ENCODE peak calls at places on chromosomes 1 and 21, in seven cellular contexts. One of them, this sample, is unnamed.

GRCh38 chr1:1875932-1876331 is 15.0 kb downstream of the GNB1 start:
- DNase-seq in HepG2: no peak
- DNase-seq in prostate gland: no peak
- DNase-seq in spleen: peak
- DNase-seq in breast epithelium: no peak
- DNase-seq in sigmoid colon: no peak
- DNase-seq in upper lobe of left lung: no peak
- DNase-seq in this sample: no peak

GRCh38 chr1:206469411-206469932 is 804 bp upstream of the IKBKE start:
- DNase-seq in HepG2: no peak
- DNase-seq in prostate gland: no peak
- DNase-seq in spleen: peak
- DNase-seq in breast epithelium: no peak
- DNase-seq in sigmoid colon: no peak
- DNase-seq in upper lobe of left lung: no peak
- DNase-seq in this sample: peak

GRCh38 chr1:147287133-147287865 is 44.8 kb downstream of the CHD1L start:
- DNase-seq in HepG2: no peak
- DNase-seq in prostate gland: no peak
- DNase-seq in spleen: no peak
- DNase-seq in breast epithelium: no peak
- DNase-seq in sigmoid colon: no peak
- DNase-seq in upper lobe of left lung: no peak
- DNase-seq in this sample: no peak

GRCh38 chr1:175887981-175888428 is 144.6 kb upstream of the TNR start:
- DNase-seq in HepG2: peak
- DNase-seq in prostate gland: no peak
- DNase-seq in spleen: no peak
- DNase-seq in breast epithelium: no peak
- DNase-seq in sigmoid colon: no peak
- DNase-seq in upper lobe of left lung: peak
- DNase-seq in this sample: peak

GRCh38 chr1:59014827-59015226 is 231.0 kb upstream of the JUN start:
- DNase-seq in HepG2: no peak
- DNase-seq in prostate gland: no peak
- DNase-seq in spleen: no peak
- DNase-seq in breast epithelium: no peak
- DNase-seq in sigmoid colon: no peak
- DNase-seq in upper lobe of left lung: no peak
- DNase-seq in this sample: no peak

GRCh38 chr1:222777977-222778376 is 36.9 kb upstream of the DISP1 start:
- DNase-seq in HepG2: no peak
- DNase-seq in prostate gland: no peak
- DNase-seq in spleen: no peak
- DNase-seq in breast epithelium: no peak
- DNase-seq in sigmoid colon: no peak
- DNase-seq in upper lobe of left lung: no peak
- DNase-seq in this sample: no peak

GRCh38 chr1:217088521-217089221 is 365.4 kb upstream of the ESRRG start:
- DNase-seq in HepG2: no peak
- DNase-seq in prostate gland: no peak
- DNase-seq in spleen: no peak
- DNase-seq in breast epithelium: no peak
- DNase-seq in sigmoid colon: no peak
- DNase-seq in upper lobe of left lung: no peak
- DNase-seq in this sample: no peak

GRCh38 chr1:154624756-154625643 is 17.0 kb upstream of the ADAR start:
- DNase-seq in HepG2: no peak
- DNase-seq in prostate gland: no peak
- DNase-seq in spleen: no peak
- DNase-seq in breast epithelium: no peak
- DNase-seq in sigmoid colon: no peak
- DNase-seq in upper lobe of left lung: no peak
- DNase-seq in this sample: no peak

GRCh38 chr1:47435506-47436303 is 2.1 kb upstream of the FOXD2 start:
- DNase-seq in HepG2: no peak
- DNase-seq in prostate gland: no peak
- DNase-seq in spleen: no peak
- DNase-seq in breast epithelium: no peak
- DNase-seq in sigmoid colon: no peak
- DNase-seq in upper lobe of left lung: no peak
- DNase-seq in this sample: no peak

GRCh38 chr1:53754484-53755312 is 15.7 kb upstream of the GLIS1 start:
- DNase-seq in HepG2: peak
- DNase-seq in prostate gland: peak
- DNase-seq in spleen: no peak
- DNase-seq in breast epithelium: no peak
- DNase-seq in sigmoid colon: no peak
- DNase-seq in upper lobe of left lung: no peak
- DNase-seq in this sample: peak

GRCh38 chr1:1083181-1084027 is 9.3 kb upstream of the RNF223 start:
- DNase-seq in HepG2: no peak
- DNase-seq in prostate gland: no peak
- DNase-seq in spleen: peak
- DNase-seq in breast epithelium: no peak
- DNase-seq in sigmoid colon: peak
- DNase-seq in upper lobe of left lung: peak
- DNase-seq in this sample: peak

GRCh38 chr1:154446292-154446691 is 41.1 kb downstream of the IL6R start:
- DNase-seq in HepG2: no peak
- DNase-seq in prostate gland: no peak
- DNase-seq in spleen: no peak
- DNase-seq in breast epithelium: no peak
- DNase-seq in sigmoid colon: peak
- DNase-seq in upper lobe of left lung: no peak
- DNase-seq in this sample: no peak

DNA sequence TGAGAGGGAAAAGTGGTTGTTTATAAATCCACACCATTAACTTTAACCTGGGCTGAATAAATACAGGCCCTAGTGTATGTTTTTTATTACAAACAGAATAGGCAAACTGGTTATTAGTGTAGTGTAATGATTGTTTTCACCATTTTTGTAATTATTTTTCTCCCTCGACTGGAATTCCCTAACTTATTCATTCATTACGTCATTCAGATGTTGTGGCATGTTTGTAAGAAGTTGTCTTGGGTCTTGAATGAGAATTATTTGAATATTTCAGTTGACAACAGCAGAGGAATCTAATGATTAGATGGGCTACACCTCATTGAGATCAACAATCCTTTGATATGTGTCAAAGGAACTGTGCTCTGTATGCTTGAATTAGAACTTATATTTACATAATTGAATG is 12.7 kb downstream of the XCL1 start:
- DNase-seq in HepG2: no peak
- DNase-seq in prostate gland: no peak
- DNase-seq in spleen: no peak
- DNase-seq in breast epithelium: no peak
- DNase-seq in sigmoid colon: no peak
- DNase-seq in upper lobe of left lung: no peak
- DNase-seq in this sample: no peak
- TF ChIP-seq CTCF in HepG2: no peak
- TF ChIP-seq CTCF in prostate gland: no peak
- TF ChIP-seq CTCF in spleen: no peak
- TF ChIP-seq CTCF in breast epithelium: no peak
- TF ChIP-seq CTCF in sigmoid colon: no peak
- TF ChIP-seq CTCF in upper lobe of left lung: no peak
- TF ChIP-seq CTCF in this sample: no peak

GRCh38 chr1:184928394-184928793 is 45.9 kb downstream of the NIBAN1 start:
- DNase-seq in HepG2: no peak
- DNase-seq in prostate gland: no peak
- DNase-seq in spleen: no peak
- DNase-seq in breast epithelium: no peak
- DNase-seq in sigmoid colon: no peak
- DNase-seq in upper lobe of left lung: no peak
- DNase-seq in this sample: no peak
- TF ChIP-seq POLR2AphosphoS5 in HepG2: no peak
- TF ChIP-seq POLR2AphosphoS5 in prostate gland: no peak
- TF ChIP-seq POLR2AphosphoS5 in spleen: no peak
- TF ChIP-seq POLR2AphosphoS5 in breast epithelium: no peak
- TF ChIP-seq POLR2AphosphoS5 in sigmoid colon: no peak
- TF ChIP-seq POLR2AphosphoS5 in upper lobe of left lung: no peak
- TF ChIP-seq POLR2AphosphoS5 in this sample: no peak

GRCh38 chr21:30289414-30289813 is at the start of gene KRTAP25-1:
- DNase-seq in HepG2: no peak
- DNase-seq in prostate gland: no peak
- DNase-seq in spleen: no peak
- DNase-seq in breast epithelium: no peak
- DNase-seq in sigmoid colon: no peak
- DNase-seq in upper lobe of left lung: no peak
- DNase-seq in this sample: no peak
- TF ChIP-seq CTCF in HepG2: no peak
- TF ChIP-seq CTCF in prostate gland: no peak
- TF ChIP-seq CTCF in spleen: no peak
- TF ChIP-seq CTCF in breast epithelium: no peak
- TF ChIP-seq CTCF in sigmoid colon: no peak
- TF ChIP-seq CTCF in upper lobe of left lung: no peak
- TF ChIP-seq CTCF in this sample: no peak

GRCh38 chr1:78005347-78005722 is 596 bp downstream of the DNAJB4 start:
- DNase-seq in HepG2: no peak
- DNase-seq in prostate gland: no peak
- DNase-seq in spleen: no peak
- DNase-seq in breast epithelium: no peak
- DNase-seq in sigmoid colon: no peak
- DNase-seq in upper lobe of left lung: no peak
- DNase-seq in this sample: no peak

GRCh38 chr1:78003882-78004718 is 639 bp upstream of the DNAJB4 start:
- DNase-seq in HepG2: peak
- DNase-seq in prostate gland: peak
- DNase-seq in spleen: peak
- DNase-seq in breast epithelium: peak
- DNase-seq in sigmoid colon: peak
- DNase-seq in upper lobe of left lung: peak
- DNase-seq in this sample: peak

GRCh38 chr1:78006491-78006890 is 1.8 kb downstream of the DNAJB4 start:
- DNase-seq in HepG2: no peak
- DNase-seq in prostate gland: no peak
- DNase-seq in spleen: no peak
- DNase-seq in breast epithelium: no peak
- DNase-seq in sigmoid colon: no peak
- DNase-seq in upper lobe of left lung: no peak
- DNase-seq in this sample: no peak

GRCh38 chr1:78004719-78005346 is at the start of gene DNAJB4:
- DNase-seq in HepG2: peak
- DNase-seq in prostate gland: peak
- DNase-seq in spleen: no peak
- DNase-seq in breast epithelium: peak
- DNase-seq in sigmoid colon: peak
- DNase-seq in upper lobe of left lung: peak
- DNase-seq in this sample: peak

GRCh38 chr1:78005755-78006154 is 1.0 kb downstream of the DNAJB4 start:
- DNase-seq in HepG2: peak
- DNase-seq in prostate gland: peak
- DNase-seq in spleen: no peak
- DNase-seq in breast epithelium: no peak
- DNase-seq in sigmoid colon: no peak
- DNase-seq in upper lobe of left lung: no peak
- DNase-seq in this sample: peak
- TF ChIP-seq POLR2AphosphoS5 in HepG2: no peak
- TF ChIP-seq POLR2AphosphoS5 in prostate gland: peak
- TF ChIP-seq POLR2AphosphoS5 in spleen: no peak
- TF ChIP-seq POLR2AphosphoS5 in breast epithelium: no peak
- TF ChIP-seq POLR2AphosphoS5 in sigmoid colon: peak
- TF ChIP-seq POLR2AphosphoS5 in upper lobe of left lung: no peak
- TF ChIP-seq POLR2AphosphoS5 in this sample: peak

GRCh38 chr1:50750021-50750619 is 209.9 kb downstream of the FAF1 start:
- DNase-seq in HepG2: peak
- DNase-seq in prostate gland: no peak
- DNase-seq in spleen: no peak
- DNase-seq in breast epithelium: no peak
- DNase-seq in sigmoid colon: no peak
- DNase-seq in upper lobe of left lung: no peak
- DNase-seq in this sample: no peak
- TF ChIP-seq CTCF in HepG2: peak
- TF ChIP-seq CTCF in prostate gland: peak
- TF ChIP-seq CTCF in spleen: no peak
- TF ChIP-seq CTCF in breast epithelium: no peak
- TF ChIP-seq CTCF in sigmoid colon: peak
- TF ChIP-seq CTCF in upper lobe of left lung: no peak
- TF ChIP-seq CTCF in this sample: no peak